ENCODE peak calls at places on chromosomes 6 and 20, in four cellular contexts. F is SK-N-SH, E is H1, M is WTC11. G is an unnamed sample.

GRCh38 chr6:164990901-164991300 is 318.5 kb downstream of the C6orf118 start:
- DNase-seq in F (no peak), E (no peak), M (no peak), G (no peak)

GRCh38 chr20:62815066-62815991 is 1.5 kb upstream of the COL9A3 start:
- DNase-seq in F (peak; percentile 52), E (peak; percentile 73), M (peak; percentile 65), G (peak; percentile 60)

GRCh38 chr6:14817068-14817467 is 428.8 kb upstream of the JARID2 start:
- DNase-seq in F (no peak), E (no peak), M (no peak), G (no peak)

GRCh38 chr20:10219452-10219791 is 792 bp downstream of the SNAP25 start:
- DNase-seq in F (peak; percentile 84), E (peak; percentile 95), M (peak; percentile 83), G (peak; percentile 71)

GRCh38 chr6:27139753-27140522 is 107.6 kb upstream of the PRSS16 start:
- DNase-seq in F (no peak), E (peak; percentile 49), M (no peak), G (peak; percentile 76)

GRCh38 chr6:141521440-141521839 is 611.3 kb upstream of the GJE1 start:
- DNase-seq in F (no peak), E (no peak), M (no peak), G (no peak)

GRCh38 chr6:1024587-1024986 is 287.3 kb upstream of the FOXQ1 start:
- DNase-seq in F (no peak), E (no peak), M (no peak), G (no peak)

GRCh38 chr6:16184129-16184528 is 54.3 kb upstream of the GMPR start:
- DNase-seq in F (no peak), E (no peak), M (peak; percentile 36), G (no peak)

GRCh38 chr6:16146527-16146955 is 17.7 kb downstream of the MYLIP start:
- DNase-seq in F (peak; percentile 38), E (no peak), M (no peak), G (no peak)

GRCh38 chr6:94272327-94272726 is 853.0 kb upstream of the EPHA7 start:
- DNase-seq in F (no peak), E (no peak), M (no peak), G (no peak)

GRCh38 chr6:87747646-87748045 is 45.6 kb upstream of the AKIRIN2 start:
- DNase-seq in F (no peak), E (no peak), M (no peak), G (no peak)

GRCh38 chr20:9409981-9410380 is 104.4 kb upstream of the LAMP5 start:
- DNase-seq in F (no peak), E (no peak), M (no peak), G (no peak)

GRCh38 chr6:91447086-91447485 is 860.2 kb upstream of the MAP3K7 start:
- DNase-seq in F (no peak), E (no peak), M (no peak), G (no peak)

GRCh38 chr6:131954775-131955107 is 3.6 kb upstream of the CCN2 start:
- DNase-seq in F (no peak), E (no peak), M (no peak), G (no peak)

GRCh38 chr20:43752051-43752360 is 25.2 kb upstream of the GTSF1L start:
- DNase-seq in F (no peak), E (no peak), M (no peak), G (no peak)

GRCh38 chr6:123715243-123715863 is 78.6 kb upstream of the TRDN start:
- DNase-seq in F (peak; percentile 10), E (no peak), M (no peak), G (peak; percentile 8)

GRCh38 chr20:59082077-59082740 is 39.6 kb upstream of the PRELID3B start:
- DNase-seq in F (no peak), E (no peak), M (no peak), G (peak; percentile 17)

GRCh38 chr6:85015396-85015990 is 251.1 kb upstream of the TBX18 start:
- DNase-seq in F (peak; percentile 17), E (peak; percentile 80), M (peak; percentile 82), G (peak; percentile 75)

GRCh38 chr20:48209102-48209501 is 423.8 kb upstream of the SULF2 start:
- DNase-seq in F (peak; percentile 44), E (no peak), M (no peak), G (no peak)

GRCh38 chr6:73515204-73516101 is 5.4 kb downstream of the EEF1A1 start:
- DNase-seq in F (peak; percentile 39), E (no peak), M (peak; percentile 23), G (peak; percentile 27)

GRCh38 chr6:148497256-148497655 is 154.6 kb downstream of the SASH1 start:
- DNase-seq in F (no peak), E (no peak), M (no peak), G (no peak)

GRCh38 chr20:63498950-63499332 is at the start of gene EEF1A2:
- DNase-seq in F (peak; percentile 87), E (peak; percentile 50), M (no peak), G (peak; percentile 85)

GRCh38 chr6:105459049-105459448 is 56.2 kb upstream of the PREP start:
- DNase-seq in F (no peak), E (no peak), M (no peak), G (no peak)

GRCh38 chr6:28980797-28981390 is 24.2 kb downstream of the ZNF311 start:
- DNase-seq in F (peak; percentile 86), E (peak; percentile 72), M (peak; percentile 76), G (peak; percentile 93)
- TF ChIP-seq TEAD4 in F (no peak), E (no peak), M (no peak), G (no peak)

GRCh38 chr6:80673367-80673766 is 566.9 kb downstream of the BCKDHB start:
- DNase-seq in F (no peak), E (no peak), M (no peak), G (no peak)

GRCh38 chr6:80674669-80675068 is 568.2 kb downstream of the BCKDHB start:
- DNase-seq in F (no peak), E (no peak), M (no peak), G (no peak)

DNA sequence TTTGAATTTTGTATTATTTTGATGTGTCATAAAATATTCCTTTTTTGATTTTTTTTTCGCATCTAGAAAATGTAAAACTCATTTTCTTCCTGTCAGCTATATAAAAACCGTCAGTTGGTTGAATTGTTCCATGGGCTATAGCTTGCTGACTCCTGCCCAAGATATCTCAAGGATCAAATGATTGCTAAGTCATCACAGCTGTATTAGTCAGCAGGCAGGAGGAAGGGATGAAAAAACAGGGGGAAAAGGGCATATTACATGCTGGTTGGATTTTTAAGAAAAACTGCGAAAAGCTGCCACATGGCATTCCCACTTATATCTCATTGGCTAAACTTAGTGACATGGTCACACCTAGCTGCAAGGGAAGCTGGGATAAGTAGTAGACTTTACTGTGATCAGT is 569.9 kb downstream of the BCKDHB start:
- DNase-seq in F (no peak), E (no peak), M (no peak), G (no peak)
- TF ChIP-seq TEAD4 in F (no peak), E (no peak), M (no peak), G (no peak)

GRCh38 chr6:28254340-28254618 is 2.2 kb upstream of the ZKSCAN4 start:
- DNase-seq in F (no peak), E (no peak), M (no peak), G (no peak)
- TF ChIP-seq TEAD4 in F (no peak), E (no peak), M (no peak), G (no peak)

GRCh38 chr6:121523628-121524027 is 88.2 kb downstream of the GJA1 start:
- DNase-seq in F (no peak), E (no peak), M (no peak), G (no peak)
- TF ChIP-seq TEAD4 in F (no peak), E (no peak), M (no peak), G (no peak)

GRCh38 chr6:125097186-125097585 is 56.4 kb upstream of the TPD52L1 start:
- DNase-seq in F (no peak), E (no peak), M (no peak), G (no peak)

GRCh38 chr6:125095501-125096301 is 57.9 kb upstream of the TPD52L1 start:
- DNase-seq in F (no peak), E (no peak), M (no peak), G (no peak)

GRCh38 chr6:125098253-125098652 is 55.3 kb upstream of the TPD52L1 start:
- DNase-seq in F (no peak), E (no peak), M (no peak), G (no peak)

GRCh38 chr6:125099211-125100017 is 54.2 kb upstream of the TPD52L1 start:
- DNase-seq in F (peak; percentile 61), E (peak; percentile 77), M (peak; percentile 66), G (peak; percentile 71)

DNA sequence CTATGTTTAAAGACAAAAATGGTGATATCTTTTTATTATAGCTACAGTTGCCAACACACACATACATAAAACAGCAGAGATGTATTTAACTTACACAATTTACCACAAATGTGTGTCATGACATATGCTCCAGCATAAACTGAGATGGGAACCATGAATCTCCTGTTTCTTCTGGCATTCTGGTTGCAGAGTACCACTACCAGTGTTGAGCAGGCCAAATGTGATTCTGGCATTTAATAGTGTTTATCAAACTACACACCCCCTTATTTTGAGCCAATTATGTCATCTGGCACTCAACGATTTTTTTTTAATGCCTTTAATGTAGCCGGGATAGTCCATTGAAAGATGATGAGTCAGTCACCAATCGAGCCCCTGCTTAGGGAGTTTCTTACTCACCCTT is 59.0 kb upstream of the TPD52L1 start:
- DNase-seq in F (no peak), E (no peak), M (no peak), G (no peak)
- TF ChIP-seq TEAD4 in F (no peak), E (no peak), M (no peak), G (no peak)

GRCh38 chr6:40328988-40329545 is 258.1 kb downstream of the LRFN2 start:
- DNase-seq in F (no peak), E (peak; percentile 78), M (peak; percentile 59), G (no peak)
- TF ChIP-seq TEAD4 in F (no peak), E (peak; percentile 71), M (no peak), G (no peak)

G was measured in K562.